ENCODE peak calls at places on chromosomes 7 and 10, in eight cellular contexts. One of them, this sample, is unnamed. For H3K4me1, the result is how much of the 10 kb centered on the place peaks cover.

GRCh38 chr7:8362723-8363369 is 70.6 kb upstream of the NXPH1 start:
- DNase-seq in GM23248: no peak
- DNase-seq in right atrium auricular region: no peak
- DNase-seq in adipocyte: no peak
- DNase-seq in A549: no peak
- DNase-seq in stomach: no peak
- DNase-seq in psoas muscle: no peak
- DNase-seq in CD8-positive, alpha-beta memory T cell: no peak
- DNase-seq in this sample: no peak

GRCh38 chr10:86795353-86795752 is 38.9 kb downstream of the BMPR1A start:
- DNase-seq in right atrium auricular region: no peak
- DNase-seq in psoas muscle: no peak
- DNase-seq in adipocyte: peak
- DNase-seq in CD8-positive, alpha-beta memory T cell: no peak
- DNase-seq in GM23248: peak
- DNase-seq in stomach: no peak
- DNase-seq in A549: peak
- DNase-seq in this sample: no peak

GRCh38 chr10:21336476-21337170 is 188.9 kb downstream of the SKIDA1 start:
- DNase-seq in stomach: no peak
- DNase-seq in right atrium auricular region: peak
- DNase-seq in psoas muscle: peak
- DNase-seq in A549: peak
- DNase-seq in adipocyte: peak
- DNase-seq in CD8-positive, alpha-beta memory T cell: no peak
- DNase-seq in GM23248: peak
- DNase-seq in this sample: no peak

GRCh38 chr7:142838461-142839213 is 16.2 kb upstream of the EPHB6 start:
- DNase-seq in stomach: no peak
- DNase-seq in psoas muscle: no peak
- DNase-seq in A549: no peak
- DNase-seq in adipocyte: no peak
- DNase-seq in GM23248: no peak
- DNase-seq in right atrium auricular region: no peak
- DNase-seq in CD8-positive, alpha-beta memory T cell: no peak
- DNase-seq in this sample: peak

GRCh38 chr7:66339141-66339540 is 134.0 kb downstream of the TPST1 start:
- DNase-seq in psoas muscle: no peak
- DNase-seq in CD8-positive, alpha-beta memory T cell: no peak
- DNase-seq in GM23248: no peak
- DNase-seq in adipocyte: no peak
- DNase-seq in right atrium auricular region: no peak
- DNase-seq in A549: no peak
- DNase-seq in stomach: no peak
- DNase-seq in this sample: no peak

GRCh38 chr10:12390733-12391132 is 41.4 kb downstream of the CAMK1D start:
- DNase-seq in adipocyte: no peak
- DNase-seq in A549: no peak
- DNase-seq in stomach: no peak
- DNase-seq in GM23248: no peak
- DNase-seq in psoas muscle: peak
- DNase-seq in CD8-positive, alpha-beta memory T cell: no peak
- DNase-seq in right atrium auricular region: no peak
- DNase-seq in this sample: no peak

GRCh38 chr7:23377134-23377533 is 78.0 kb downstream of the MALSU1 start:
- DNase-seq in stomach: no peak
- DNase-seq in right atrium auricular region: no peak
- DNase-seq in A549: no peak
- DNase-seq in psoas muscle: no peak
- DNase-seq in adipocyte: no peak
- DNase-seq in CD8-positive, alpha-beta memory T cell: no peak
- DNase-seq in GM23248: peak
- DNase-seq in this sample: no peak

GRCh38 chr10:81928119-81928518 is 53.1 kb downstream of the NRG3 start:
- DNase-seq in right atrium auricular region: no peak
- DNase-seq in adipocyte: no peak
- DNase-seq in stomach: no peak
- DNase-seq in CD8-positive, alpha-beta memory T cell: no peak
- DNase-seq in A549: no peak
- DNase-seq in psoas muscle: no peak
- DNase-seq in GM23248: no peak
- DNase-seq in this sample: no peak

GRCh38 chr7:149751058-149751775 is 22.2 kb downstream of the ZNF467 start:
- DNase-seq in GM23248: no peak
- DNase-seq in CD8-positive, alpha-beta memory T cell: no peak
- DNase-seq in right atrium auricular region: no peak
- DNase-seq in A549: no peak
- DNase-seq in stomach: no peak
- DNase-seq in adipocyte: no peak
- DNase-seq in psoas muscle: no peak
- DNase-seq in this sample: no peak

GRCh38 chr10:87860156-87860795 is 3.1 kb downstream of the KLLN start:
- DNase-seq in CD8-positive, alpha-beta memory T cell: peak
- DNase-seq in adipocyte: peak
- DNase-seq in A549: peak
- DNase-seq in GM23248: peak
- DNase-seq in stomach: no peak
- DNase-seq in psoas muscle: no peak
- DNase-seq in right atrium auricular region: no peak
- DNase-seq in this sample: no peak

GRCh38 chr7:157474685-157475084 is 137.9 kb downstream of the DNAJB6 start:
- DNase-seq in CD8-positive, alpha-beta memory T cell: no peak
- DNase-seq in A549: peak
- DNase-seq in psoas muscle: no peak
- DNase-seq in right atrium auricular region: peak
- DNase-seq in GM23248: peak
- DNase-seq in stomach: peak
- DNase-seq in adipocyte: no peak
- DNase-seq in this sample: peak

GRCh38 chr7:28355553-28356319 is 56.6 kb upstream of the CREB5 start:
- DNase-seq in CD8-positive, alpha-beta memory T cell: no peak
- DNase-seq in psoas muscle: no peak
- DNase-seq in GM23248: no peak
- DNase-seq in right atrium auricular region: no peak
- DNase-seq in A549: no peak
- DNase-seq in stomach: no peak
- DNase-seq in adipocyte: no peak
- DNase-seq in this sample: no peak

GRCh38 chr10:95290446-95290800 is 380 bp downstream of the PDLIM1 start:
- DNase-seq in CD8-positive, alpha-beta memory T cell: no peak
- DNase-seq in GM23248: peak
- DNase-seq in adipocyte: peak
- DNase-seq in right atrium auricular region: no peak
- DNase-seq in psoas muscle: no peak
- DNase-seq in A549: no peak
- DNase-seq in stomach: no peak
- DNase-seq in this sample: peak

GRCh38 chr10:122646511-122647382 is 52.9 kb downstream of the C10orf120 start:
- DNase-seq in psoas muscle: no peak
- DNase-seq in adipocyte: no peak
- DNase-seq in stomach: no peak
- DNase-seq in GM23248: peak
- DNase-seq in CD8-positive, alpha-beta memory T cell: no peak
- DNase-seq in right atrium auricular region: no peak
- DNase-seq in A549: no peak
- DNase-seq in this sample: no peak

GRCh38 chr7:97133166-97133565 is 15.7 kb downstream of the SDHAF3 start:
- DNase-seq in GM23248: no peak
- DNase-seq in CD8-positive, alpha-beta memory T cell: no peak
- DNase-seq in A549: no peak
- DNase-seq in right atrium auricular region: no peak
- DNase-seq in adipocyte: no peak
- DNase-seq in psoas muscle: no peak
- DNase-seq in stomach: no peak
- DNase-seq in this sample: no peak

GRCh38 chr7:104207731-104208420 is at the start of gene ORC5:
- DNase-seq in A549: peak
- DNase-seq in psoas muscle: peak
- DNase-seq in right atrium auricular region: peak
- DNase-seq in GM23248: peak
- DNase-seq in adipocyte: peak
- DNase-seq in stomach: peak
- DNase-seq in CD8-positive, alpha-beta memory T cell: peak
- DNase-seq in this sample: peak

GRCh38 chr10:80413152-80413996 is 5.0 kb downstream of the PRXL2A start:
- DNase-seq in psoas muscle: no peak
- DNase-seq in A549: no peak
- DNase-seq in stomach: no peak
- DNase-seq in CD8-positive, alpha-beta memory T cell: no peak
- DNase-seq in GM23248: no peak
- DNase-seq in right atrium auricular region: no peak
- DNase-seq in adipocyte: peak
- DNase-seq in this sample: no peak
- H3K4me3 ChIP-seq in psoas muscle: no peak
- H3K4me3 ChIP-seq in A549: no peak
- H3K4me3 ChIP-seq in stomach: no peak
- H3K4me3 ChIP-seq in CD8-positive, alpha-beta memory T cell: no peak
- H3K4me3 ChIP-seq in GM23248: no peak
- H3K4me3 ChIP-seq in right atrium auricular region: no peak
- H3K4me3 ChIP-seq in adipocyte: peak
- H3K4me3 ChIP-seq in this sample: no peak

DNA sequence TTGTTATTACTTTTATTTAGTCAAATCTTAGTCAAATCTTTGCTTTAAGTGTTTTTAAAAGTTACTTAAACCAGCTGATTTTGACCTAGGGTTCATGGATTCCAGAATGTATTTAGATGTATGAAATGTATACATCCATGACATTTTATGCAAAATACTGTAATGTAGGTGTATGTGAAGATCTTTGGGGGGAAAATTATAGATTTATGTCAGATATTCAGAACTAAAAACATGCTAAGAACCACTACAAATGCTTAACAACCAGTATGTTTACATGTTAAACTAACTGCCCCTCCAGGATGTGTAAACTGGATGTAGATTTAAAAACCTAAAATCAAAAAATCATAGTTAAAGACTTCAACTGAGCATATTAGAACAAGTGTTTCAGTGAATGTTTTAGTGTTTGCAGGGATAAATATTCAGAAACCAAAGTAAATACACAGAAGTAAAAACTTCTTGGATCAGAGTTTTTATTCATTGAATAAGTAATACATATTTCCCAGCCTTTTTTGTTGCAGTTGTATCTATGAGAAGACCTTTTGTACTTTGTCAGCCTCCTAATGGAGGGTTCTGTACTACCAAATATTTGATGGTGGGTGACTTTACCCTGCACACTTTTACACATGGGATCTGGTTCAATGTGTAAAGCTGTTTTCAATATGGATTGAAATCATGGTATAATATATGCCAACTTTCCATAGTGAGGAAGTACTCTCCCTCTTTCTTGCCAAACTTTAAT is 3.9 kb downstream of the CPED1 start:
- DNase-seq in CD8-positive, alpha-beta memory T cell: no peak
- DNase-seq in psoas muscle: no peak
- DNase-seq in stomach: no peak
- DNase-seq in adipocyte: peak
- DNase-seq in A549: no peak
- DNase-seq in GM23248: no peak
- DNase-seq in right atrium auricular region: no peak
- DNase-seq in this sample: no peak
- H3K4me1 ChIP-seq in CD8-positive, alpha-beta memory T cell: under half
- H3K4me1 ChIP-seq in psoas muscle: under half
- H3K4me1 ChIP-seq in stomach: half or more
- H3K4me1 ChIP-seq in adipocyte: under half
- H3K4me1 ChIP-seq in A549: under half
- H3K4me1 ChIP-seq in GM23248: half or more
- H3K4me1 ChIP-seq in right atrium auricular region: under half
- H3K4me1 ChIP-seq in this sample: under half

DNA sequence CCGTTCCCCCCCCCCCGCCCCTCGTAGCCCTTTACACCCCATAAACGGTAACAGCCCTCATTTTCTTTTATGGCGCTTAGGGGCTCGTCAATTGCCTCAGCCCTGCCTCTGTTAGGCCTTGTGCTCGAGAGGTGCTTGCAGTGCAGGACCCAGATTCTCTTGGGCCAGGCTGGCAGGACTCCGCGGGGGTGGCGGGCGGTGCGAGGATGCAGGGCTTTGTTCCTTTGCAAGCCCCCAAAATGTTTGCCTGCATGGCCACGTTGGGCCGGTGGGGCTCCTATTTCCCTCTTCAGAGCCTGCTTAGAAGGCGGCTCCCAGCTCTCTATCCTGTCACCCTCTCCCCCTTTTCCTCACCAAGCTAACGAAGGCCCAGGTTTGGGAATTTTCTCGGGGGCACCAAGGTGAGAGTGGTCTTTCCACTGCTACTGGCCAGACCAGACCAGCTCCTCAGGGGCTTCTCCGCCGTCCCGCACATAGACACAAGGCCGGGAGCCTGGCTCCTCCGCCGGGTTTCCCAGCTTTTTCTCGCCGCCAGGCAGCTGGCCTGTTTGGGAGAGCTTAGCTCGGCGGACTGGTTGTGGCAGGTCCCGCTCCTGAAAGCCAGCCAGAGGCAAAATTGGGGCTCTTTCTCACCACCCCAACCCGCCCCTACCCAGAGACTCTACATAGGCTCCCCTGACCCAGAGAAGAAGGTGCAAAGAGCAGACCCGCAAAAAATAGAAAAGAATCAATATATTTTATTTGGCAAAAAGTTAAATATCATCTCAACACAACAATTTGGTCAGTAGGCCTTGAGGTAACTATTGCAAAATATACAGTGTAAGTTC is 3.4 kb downstream of the HOXA9 start:
- DNase-seq in adipocyte: no peak
- DNase-seq in right atrium auricular region: no peak
- DNase-seq in CD8-positive, alpha-beta memory T cell: no peak
- DNase-seq in A549: no peak
- DNase-seq in GM23248: peak
- DNase-seq in psoas muscle: no peak
- DNase-seq in stomach: no peak
- DNase-seq in this sample: peak
- H3K4me3 ChIP-seq in adipocyte: peak
- H3K4me3 ChIP-seq in right atrium auricular region: no peak
- H3K4me3 ChIP-seq in CD8-positive, alpha-beta memory T cell: no peak
- H3K4me3 ChIP-seq in A549: no peak
- H3K4me3 ChIP-seq in GM23248: peak
- H3K4me3 ChIP-seq in psoas muscle: peak
- H3K4me3 ChIP-seq in stomach: peak
- H3K4me3 ChIP-seq in this sample: no peak

GRCh38 chr7:74173074-74173473 is 1.1 kb upstream of the EIF4H start:
- DNase-seq in right atrium auricular region: no peak
- DNase-seq in CD8-positive, alpha-beta memory T cell: no peak
- DNase-seq in GM23248: no peak
- DNase-seq in psoas muscle: no peak
- DNase-seq in stomach: peak
- DNase-seq in adipocyte: no peak
- DNase-seq in A549: no peak
- DNase-seq in this sample: peak

GRCh38 chr7:74173491-74173865 is 678 bp upstream of the EIF4H start:
- DNase-seq in psoas muscle: no peak
- DNase-seq in right atrium auricular region: no peak
- DNase-seq in A549: no peak
- DNase-seq in adipocyte: no peak
- DNase-seq in GM23248: no peak
- DNase-seq in CD8-positive, alpha-beta memory T cell: no peak
- DNase-seq in stomach: no peak
- DNase-seq in this sample: no peak

GRCh38 chr7:74173866-74174605 is at the start of gene EIF4H:
- DNase-seq in adipocyte: peak
- DNase-seq in GM23248: peak
- DNase-seq in CD8-positive, alpha-beta memory T cell: peak
- DNase-seq in A549: peak
- DNase-seq in right atrium auricular region: peak
- DNase-seq in psoas muscle: peak
- DNase-seq in stomach: peak
- DNase-seq in this sample: peak

GRCh38 chr7:74175270-74175803 is 1.2 kb downstream of the EIF4H start:
- DNase-seq in A549: no peak
- DNase-seq in CD8-positive, alpha-beta memory T cell: no peak
- DNase-seq in stomach: no peak
- DNase-seq in psoas muscle: no peak
- DNase-seq in right atrium auricular region: no peak
- DNase-seq in GM23248: no peak
- DNase-seq in adipocyte: peak
- DNase-seq in this sample: no peak

GRCh38 chr7:74174606-74175082 is 488 bp downstream of the EIF4H start:
- DNase-seq in right atrium auricular region: no peak
- DNase-seq in A549: peak
- DNase-seq in adipocyte: peak
- DNase-seq in psoas muscle: peak
- DNase-seq in GM23248: peak
- DNase-seq in CD8-positive, alpha-beta memory T cell: no peak
- DNase-seq in stomach: peak
- DNase-seq in this sample: no peak
- H3K4me1 ChIP-seq in right atrium auricular region: under half
- H3K4me1 ChIP-seq in A549: under half
- H3K4me1 ChIP-seq in adipocyte: half or more
- H3K4me1 ChIP-seq in psoas muscle: under half
- H3K4me1 ChIP-seq in GM23248: under half
- H3K4me1 ChIP-seq in CD8-positive, alpha-beta memory T cell: half or more
- H3K4me1 ChIP-seq in stomach: half or more
- H3K4me1 ChIP-seq in this sample: half or more

This sample was measured in mucosa of descending colon.